ENCODE peak calls at places on chromosomes 13 and 19, in four cellular contexts. One of them, this sample, is unnamed.
A peak's percentile ranks its signal among the peaks of the same experiment; 100 is the strongest.

GRCh38 chr19:57720878-57721277 is 6.5 kb downstream of the ZNF671 start:
- DNase-seq in HepG2: no peak
- DNase-seq in K562: no peak
- DNase-seq in GM12878: no peak
- DNase-seq in this sample: no peak

GRCh38 chr19:17245535-17245984 is at the start of gene NR2F6:
- DNase-seq in K562: peak; percentile 80
- DNase-seq in GM12878: no peak
- DNase-seq in HepG2: no peak
- DNase-seq in this sample: no peak

GRCh38 chr19:6108721-6109633 is 1.3 kb downstream of the RFX2 start:
- DNase-seq in K562: peak; percentile 37
- DNase-seq in GM12878: no peak
- DNase-seq in HepG2: no peak
- DNase-seq in this sample: peak; percentile 36

GRCh38 chr19:50328257-50329145 is 676 bp downstream of the KCNC3 start:
- DNase-seq in K562: peak; percentile 35
- DNase-seq in GM12878: no peak
- DNase-seq in HepG2: no peak
- DNase-seq in this sample: peak; percentile 49

GRCh38 chr19:13053761-13054604 is 48.7 kb downstream of the LYL1 start:
- DNase-seq in HepG2: peak; percentile 97
- DNase-seq in GM12878: no peak
- DNase-seq in K562: no peak
- DNase-seq in this sample: peak; percentile 44

GRCh38 chr13:94384217-94384905 is 95.1 kb downstream of the DCT start:
- DNase-seq in GM12878: no peak
- DNase-seq in HepG2: no peak
- DNase-seq in K562: no peak
- DNase-seq in this sample: no peak

GRCh38 chr19:7349961-7350711 is 1.4 kb downstream of the ARHGEF18 start:
- DNase-seq in GM12878: no peak
- DNase-seq in K562: no peak
- DNase-seq in HepG2: no peak
- DNase-seq in this sample: no peak

GRCh38 chr13:111954681-111955411 is 112.1 kb upstream of the SOX1 start:
- DNase-seq in HepG2: no peak
- DNase-seq in K562: no peak
- DNase-seq in GM12878: no peak
- DNase-seq in this sample: no peak

GRCh38 chr13:84574851-84575250 is 692.6 kb upstream of the SLITRK1 start:
- DNase-seq in HepG2: no peak
- DNase-seq in K562: no peak
- DNase-seq in GM12878: no peak
- DNase-seq in this sample: no peak

GRCh38 chr19:18379803-18380747 is 5.9 kb upstream of the GDF15 start:
- DNase-seq in GM12878: no peak
- DNase-seq in HepG2: peak; percentile 98
- DNase-seq in K562: peak; percentile 48
- DNase-seq in this sample: peak; percentile 27

GRCh38 chr13:48838193-48839000 is 137.3 kb upstream of the FNDC3A start:
- DNase-seq in HepG2: no peak
- DNase-seq in K562: no peak
- DNase-seq in GM12878: no peak
- DNase-seq in this sample: no peak

GRCh38 chr13:106701810-106702341 is 133.9 kb upstream of the ARGLU1 start:
- DNase-seq in HepG2: no peak
- DNase-seq in GM12878: no peak
- DNase-seq in K562: no peak
- DNase-seq in this sample: no peak

GRCh38 chr13:99983401-99984133 is 2.0 kb downstream of the ZIC2 start:
- DNase-seq in GM12878: no peak
- DNase-seq in K562: no peak
- DNase-seq in HepG2: no peak
- DNase-seq in this sample: no peak

GRCh38 chr19:47729468-47729798 is 15.9 kb upstream of the NOP53 start:
- DNase-seq in HepG2: no peak
- DNase-seq in K562: peak; percentile 81
- DNase-seq in GM12878: no peak
- DNase-seq in this sample: peak; percentile 28

GRCh38 chr19:29173896-29174295 is 39.1 kb downstream of the UQCRFS1 start:
- DNase-seq in GM12878: no peak
- DNase-seq in K562: no peak
- DNase-seq in HepG2: no peak
- DNase-seq in this sample: no peak

GRCh38 chr13:109348514-109349340 is 437.7 kb downstream of the IRS2 start:
- DNase-seq in HepG2: no peak
- DNase-seq in K562: no peak
- DNase-seq in GM12878: no peak
- DNase-seq in this sample: no peak

DNA sequence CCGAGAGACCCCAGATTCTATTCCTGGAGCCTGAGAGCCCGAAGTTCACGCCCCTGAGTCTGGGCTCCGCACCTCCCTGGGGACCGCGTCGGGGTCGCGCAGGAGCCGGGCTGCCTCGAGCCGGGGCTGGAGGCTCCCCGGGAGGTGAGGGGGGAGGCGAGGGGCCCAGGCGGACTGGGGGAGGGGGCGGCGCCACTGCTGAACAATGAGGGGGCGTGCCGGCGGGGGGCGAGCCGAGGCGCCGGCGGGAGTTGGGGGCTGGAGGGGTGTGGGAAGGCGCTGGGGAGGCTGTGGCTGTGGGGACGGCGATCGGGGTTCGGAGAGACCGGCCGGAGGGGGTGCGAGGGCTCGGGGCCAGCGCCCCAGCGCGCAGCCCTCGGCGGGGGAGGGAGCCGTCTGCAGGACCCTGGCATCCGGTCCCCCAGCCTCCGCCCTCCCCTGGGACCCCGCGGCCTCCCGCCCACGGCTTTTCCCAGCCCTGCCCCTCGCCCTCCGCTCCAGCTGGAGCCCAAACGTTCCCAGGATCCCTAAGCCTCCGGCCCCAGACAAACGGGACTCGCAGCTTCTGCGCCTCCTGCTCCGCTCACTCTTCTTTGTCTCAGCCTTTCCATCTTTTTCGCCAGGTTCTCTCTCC is 917 bp downstream of the PLEKHG2 start:
- DNase-seq in HepG2: no peak
- DNase-seq in K562: peak; percentile 70
- DNase-seq in GM12878: no peak
- DNase-seq in this sample: peak; percentile 65
- TF ChIP-seq CREB1 in HepG2: no peak
- TF ChIP-seq CREB1 in K562: no peak
- TF ChIP-seq CREB1 in GM12878: no peak
- TF ChIP-seq CREB1 in this sample: no peak

GRCh38 chr19:1336079-1336684 is 47.5 kb upstream of the NDUFS7 start:
- DNase-seq in HepG2: no peak
- DNase-seq in K562: no peak
- DNase-seq in GM12878: peak; percentile 26
- DNase-seq in this sample: no peak

GRCh38 chr19:1343026-1343425 is 40.7 kb upstream of the NDUFS7 start:
- DNase-seq in GM12878: no peak
- DNase-seq in K562: no peak
- DNase-seq in HepG2: no peak
- DNase-seq in this sample: no peak

DNA sequence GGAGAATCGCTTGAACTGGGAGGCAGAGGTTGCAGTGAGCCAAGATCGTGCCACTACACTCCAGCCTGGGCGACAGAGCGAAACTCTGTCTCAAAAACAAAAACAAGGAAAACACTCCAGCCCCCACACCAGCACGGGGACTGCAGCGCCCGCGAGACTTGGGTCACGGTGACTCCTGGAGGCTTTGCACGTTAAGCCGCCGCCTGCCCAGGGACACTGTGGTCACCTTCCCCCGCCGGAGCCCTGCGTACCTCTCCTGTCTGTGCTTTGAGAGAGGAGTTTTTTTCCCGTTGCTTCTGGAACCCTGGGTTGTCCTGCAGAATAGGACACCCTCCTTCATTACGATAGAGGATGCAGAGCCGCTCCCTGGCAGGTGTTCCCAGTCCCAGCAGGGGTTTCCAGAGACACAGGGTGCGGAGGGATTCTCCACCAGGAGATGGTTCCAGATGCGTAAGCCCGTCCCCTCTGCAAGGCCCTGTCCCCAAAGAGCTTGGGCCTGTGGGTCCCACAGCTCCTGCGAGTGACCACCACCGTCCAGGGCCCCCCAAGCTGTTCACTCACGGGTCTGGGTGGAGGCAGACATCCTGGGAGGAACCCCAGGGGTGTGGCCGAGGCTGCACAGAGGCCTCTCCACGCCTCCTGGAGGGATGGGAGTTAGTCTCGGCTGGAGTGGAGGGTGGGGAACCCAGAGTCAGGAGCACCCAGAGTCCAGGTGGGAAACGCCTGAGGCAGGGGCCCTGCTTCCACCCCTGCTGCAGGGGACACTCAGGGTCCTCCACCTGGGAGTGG is 42.8 kb upstream of the NDUFS7 start:
- DNase-seq in K562: no peak
- DNase-seq in HepG2: no peak
- DNase-seq in GM12878: no peak
- DNase-seq in this sample: no peak
- TF ChIP-seq TCF7 in K562: no peak
- TF ChIP-seq TCF7 in HepG2: no peak
- TF ChIP-seq TCF7 in GM12878: no peak
- TF ChIP-seq TCF7 in this sample: no peak

DNA sequence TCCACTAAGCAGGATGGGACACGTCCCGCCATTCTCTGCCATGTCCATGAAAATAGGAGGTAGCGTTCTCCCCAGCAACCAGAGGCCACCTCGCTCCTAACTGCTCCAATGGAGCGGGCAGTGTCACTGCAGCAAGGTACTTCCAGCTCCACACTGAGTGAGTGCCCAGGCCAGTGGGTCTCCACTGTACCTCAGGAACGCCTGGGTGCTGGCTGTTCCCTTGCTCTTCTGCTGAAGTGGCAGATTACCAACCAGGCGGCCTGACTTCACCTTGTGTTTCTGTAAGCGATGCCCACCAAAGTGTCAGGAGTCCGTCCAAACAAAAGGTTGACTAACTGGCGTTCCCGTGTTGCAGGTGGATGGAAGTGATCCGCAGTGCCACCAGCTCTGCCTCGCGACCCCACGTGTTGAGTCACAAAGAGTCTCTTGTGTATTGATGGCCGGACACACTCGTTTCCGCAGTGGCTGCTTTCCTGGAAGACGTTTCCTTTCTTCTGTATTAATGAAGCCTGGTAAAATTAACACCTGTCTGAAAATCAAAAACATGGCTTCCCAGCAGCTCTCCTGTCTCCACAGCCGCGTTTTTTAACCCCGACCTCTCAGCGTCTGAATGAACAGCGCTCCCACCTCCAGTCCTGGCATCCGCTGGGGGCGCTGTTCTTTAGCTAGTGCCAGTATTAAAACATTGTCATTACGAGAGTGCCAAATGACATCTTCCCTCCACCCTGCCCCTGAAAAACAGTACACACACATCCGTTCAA is 128.8 kb downstream of the STK24 start:
- DNase-seq in HepG2: no peak
- DNase-seq in K562: peak; percentile 28
- DNase-seq in GM12878: no peak
- DNase-seq in this sample: peak; percentile 78
- TF ChIP-seq CREB1 in HepG2: no peak
- TF ChIP-seq CREB1 in K562: no peak
- TF ChIP-seq CREB1 in GM12878: no peak
- TF ChIP-seq CREB1 in this sample: no peak

DNA sequence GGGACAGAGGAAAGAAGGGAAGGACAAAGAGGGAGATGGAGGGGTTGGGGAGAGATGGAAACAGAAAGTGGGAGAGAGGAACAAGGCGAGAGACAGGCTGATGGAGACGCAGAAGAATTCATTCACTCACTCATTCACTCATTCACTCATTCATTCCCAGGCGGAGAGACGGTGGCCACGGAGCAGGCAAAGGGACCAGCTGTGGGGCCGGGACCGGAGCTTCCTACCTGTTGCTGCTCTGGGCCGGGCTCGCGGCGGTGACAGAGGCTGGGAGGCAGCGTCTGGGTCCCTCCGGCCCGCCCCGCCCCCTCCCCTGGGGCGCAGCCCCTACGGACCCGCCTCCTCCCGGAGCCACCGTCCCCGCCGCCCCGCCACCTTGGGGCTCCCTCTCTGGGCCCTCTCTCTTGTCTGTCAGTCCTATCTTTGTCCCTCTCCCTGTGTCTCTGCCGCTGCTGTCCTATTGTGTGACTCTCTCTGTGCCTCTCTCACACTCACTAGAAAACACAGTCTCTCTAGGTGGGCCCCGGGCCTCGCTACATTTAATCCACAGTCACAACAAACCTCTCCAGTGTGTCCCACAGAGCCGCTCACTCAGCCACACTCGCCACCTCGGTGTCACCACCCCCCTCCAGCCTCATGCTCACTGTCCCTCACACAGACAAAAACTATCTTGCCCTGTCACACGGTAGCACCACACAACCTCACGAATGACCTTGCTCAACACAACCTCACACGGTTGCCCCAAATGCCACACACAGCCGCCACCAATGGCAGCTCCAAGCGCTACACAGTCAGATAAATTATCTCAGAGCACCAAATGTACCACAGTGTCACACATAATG is at the start of gene GNG8:
- DNase-seq in HepG2: no peak
- DNase-seq in K562: peak; percentile 78
- DNase-seq in GM12878: no peak
- DNase-seq in this sample: peak; percentile 51
- TF ChIP-seq TCF7 in HepG2: no peak
- TF ChIP-seq TCF7 in K562: no peak
- TF ChIP-seq TCF7 in GM12878: no peak
- TF ChIP-seq TCF7 in this sample: no peak

DNA sequence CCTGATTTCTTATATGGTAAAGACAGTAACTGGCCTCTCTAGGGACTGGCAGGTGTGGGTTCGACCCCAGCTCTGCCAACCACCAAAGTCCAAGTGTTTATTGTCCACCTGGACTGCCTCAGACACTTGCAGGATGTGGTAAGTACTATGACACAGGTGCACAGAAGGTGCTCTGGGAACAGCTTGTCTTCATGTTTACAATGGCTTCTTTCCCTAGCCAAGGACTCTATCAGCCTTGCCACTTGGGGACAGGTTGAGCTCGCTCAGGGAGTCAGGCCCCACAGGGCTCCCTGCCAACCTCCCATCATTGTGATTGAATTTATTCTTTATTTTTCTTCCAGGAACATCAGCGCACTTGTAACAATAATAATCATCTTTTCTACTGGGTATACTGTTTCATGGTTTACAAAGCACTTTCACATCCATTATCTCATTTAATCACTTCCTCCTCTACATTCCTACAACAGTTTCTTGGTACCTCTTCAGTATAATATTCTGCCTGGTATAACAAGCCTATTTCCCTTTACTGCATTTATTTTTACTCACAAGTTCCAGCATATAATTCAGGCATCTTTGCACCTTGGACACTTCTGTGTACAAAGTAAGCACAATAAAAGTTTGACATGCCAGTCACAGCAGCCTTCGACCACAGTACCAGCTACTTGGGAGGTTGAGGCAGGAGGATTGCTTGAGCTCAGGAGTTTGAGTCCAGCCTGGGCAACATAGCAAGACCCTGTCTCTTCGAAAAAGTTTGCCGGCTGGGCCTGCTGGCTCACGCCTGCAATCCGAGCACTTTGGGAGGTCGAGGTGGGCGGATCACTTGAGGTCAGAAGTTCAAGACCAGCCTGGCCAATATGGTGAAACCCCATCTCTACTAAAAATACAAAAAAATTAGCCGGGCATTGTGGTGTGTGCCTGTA is 24.2 kb upstream of the GATAD2A start:
- DNase-seq in K562: no peak
- DNase-seq in GM12878: no peak
- DNase-seq in HepG2: no peak
- DNase-seq in this sample: no peak
- TF ChIP-seq CREB1 in K562: no peak
- TF ChIP-seq CREB1 in GM12878: no peak
- TF ChIP-seq CREB1 in HepG2: no peak
- TF ChIP-seq CREB1 in this sample: no peak